ENCODE peak calls at places on chromosomes 12 and 14, in seven cellular contexts. X, H, E, G, K, T and R are unnamed samples.

GRCh38 chr14:69685716-69686115 is 74.3 kb downstream of the SUSD6 start:
- DNase-seq in X (peak; percentile 70), T (peak; percentile 69), K (peak; percentile 44), E (peak; percentile 65), G (no peak), H (peak; percentile 75), R (no peak)

GRCh38 chr14:32468955-32469354 is 139.9 kb downstream of the AKAP6 start:
- DNase-seq in G (no peak), H (no peak), K (peak; percentile 20), E (peak; percentile 31), T (no peak), X (no peak), R (no peak)

GRCh38 chr12:6234906-6235305 is 34.7 kb downstream of the CD9 start:
- DNase-seq in X (no peak), G (no peak), T (no peak), K (no peak), H (no peak), E (no peak), R (no peak)

GRCh38 chr12:16112151-16112550 is 165.3 kb downstream of the SLC15A5 start:
- DNase-seq in G (no peak), K (no peak), T (no peak), X (no peak), E (no peak), H (no peak), R (no peak)

GRCh38 chr14:54564799-54565235 is 2.1 kb upstream of the SAMD4A start:
- DNase-seq in H (no peak), G (no peak), E (peak; percentile 40), T (no peak), K (no peak), X (no peak), R (no peak)

GRCh38 chr14:100241279-100241678 is 2.3 kb downstream of the YY1 start:
- DNase-seq in E (no peak), X (no peak), H (no peak), K (no peak), T (no peak), G (no peak), R (no peak)

GRCh38 chr12:10361622-10362021 is 28.2 kb downstream of the KLRK1 start:
- DNase-seq in K (peak; percentile 62), G (no peak), T (no peak), E (no peak), H (no peak), X (no peak), R (no peak)

GRCh38 chr12:38469689-38470088 is 153.1 kb downstream of the ALG10B start:
- DNase-seq in T (no peak), E (no peak), K (no peak), H (no peak), X (no peak), G (no peak), R (no peak)

GRCh38 chr14:63614964-63615363 is 26.7 kb downstream of the WDR89 start:
- DNase-seq in X (no peak), T (no peak), G (no peak), K (no peak), E (no peak), H (no peak), R (no peak)

GRCh38 chr12:55974308-55974724 is 438 bp downstream of the RAB5B start:
- DNase-seq in E (peak; percentile 38), K (peak; percentile 79), H (no peak), G (peak; percentile 39), X (peak; percentile 74), T (peak; percentile 66), R (peak; percentile 59)

GRCh38 chr14:100100032-100100405 is 34.8 kb downstream of the EVL start:
- DNase-seq in H (no peak), E (no peak), T (no peak), X (no peak), G (no peak), K (no peak), R (no peak)

GRCh38 chr12:29656762-29657538 is 126.8 kb downstream of the TMTC1 start:
- DNase-seq in E (no peak), H (no peak), K (no peak), X (no peak), T (no peak), G (no peak), R (no peak)

GRCh38 chr12:68815928-68816800 is 8.2 kb downstream of the MDM2 start:
- DNase-seq in T (no peak), H (no peak), E (no peak), K (no peak), G (no peak), X (no peak), R (no peak)

GRCh38 chr14:92460916-92461579 is 52.5 kb upstream of the RIN3 start:
- DNase-seq in K (no peak), H (no peak), E (peak; percentile 47), X (peak; percentile 56), T (no peak), G (no peak), R (peak; percentile 85)

GRCh38 chr12:108789546-108789945 is 58.2 kb upstream of the CORO1C start:
- DNase-seq in E (no peak), X (no peak), T (no peak), G (no peak), H (no peak), K (no peak), R (no peak)

GRCh38 chr12:108787539-108787938 is 56.2 kb upstream of the CORO1C start:
- DNase-seq in G (no peak), K (no peak), E (no peak), H (no peak), T (no peak), X (no peak), R (no peak)

GRCh38 chr12:108786450-108786849 is 55.1 kb upstream of the CORO1C start:
- DNase-seq in K (no peak), E (no peak), X (no peak), T (no peak), H (no peak), G (no peak), R (no peak)

GRCh38 chr12:108788911-108789310 is 57.6 kb upstream of the CORO1C start:
- DNase-seq in E (no peak), T (no peak), H (no peak), K (no peak), G (no peak), X (no peak), R (no peak)

GRCh38 chr12:108788076-108788782 is 56.9 kb upstream of the CORO1C start:
- DNase-seq in K (no peak), G (no peak), T (peak; percentile 34), H (no peak), X (no peak), E (peak; percentile 62), R (no peak)
- H3K4me3 ChIP-seq in K (no peak overlapping the region), G (no peak overlapping the region), T (no peak overlapping the region), H (no peak overlapping the region), X (no peak overlapping the region), E (no peak overlapping the region), R (no peak overlapping the region)

GRCh38 chr14:20606902-20607242 is 15.7 kb upstream of the RNASE12 start:
- DNase-seq in X (no peak), G (no peak), E (no peak), H (no peak), T (no peak), K (no peak), R (no peak)

GRCh38 chr14:20607617-20608016 is 16.4 kb upstream of the RNASE12 start:
- DNase-seq in X (no peak), G (no peak), E (no peak), H (no peak), T (no peak), K (no peak), R (peak; percentile 67)

GRCh38 chr14:20604291-20604690 is 13.1 kb upstream of the RNASE12 start:
- DNase-seq in T (no peak), X (no peak), H (no peak), K (no peak), E (no peak), G (no peak), R (no peak)

GRCh38 chr14:20608383-20609095 is 17.4 kb upstream of the RNASE12 start:
- DNase-seq in G (no peak), E (no peak), T (no peak), K (no peak), H (no peak), X (no peak), R (peak; percentile 30)

GRCh38 chr14:20606190-20606901 is 15.2 kb upstream of the RNASE12 start:
- DNase-seq in X (no peak), G (peak; percentile 53), T (peak; percentile 54), E (no peak), H (no peak), K (peak; percentile 83), R (no peak)
- TF ChIP-seq CTCF in X (peak; percentile 32), G (peak; percentile 82), T (peak; percentile 45), E (no peak), H (no peak), K (peak; percentile 62), R (peak; percentile 44)

GRCh38 chr14:103109789-103110415 is 13.4 kb upstream of the TNFAIP2 start:
- DNase-seq in E (no peak), K (no peak), H (peak; percentile 53), X (no peak), G (no peak), T (peak; percentile 48), R (no peak)
- H3K4me3 ChIP-seq in E (no peak overlapping the region), K (no peak overlapping the region), H (no peak overlapping the region), X (no peak overlapping the region), G (no peak overlapping the region), T (no peak overlapping the region), R (no peak overlapping the region)

DNA sequence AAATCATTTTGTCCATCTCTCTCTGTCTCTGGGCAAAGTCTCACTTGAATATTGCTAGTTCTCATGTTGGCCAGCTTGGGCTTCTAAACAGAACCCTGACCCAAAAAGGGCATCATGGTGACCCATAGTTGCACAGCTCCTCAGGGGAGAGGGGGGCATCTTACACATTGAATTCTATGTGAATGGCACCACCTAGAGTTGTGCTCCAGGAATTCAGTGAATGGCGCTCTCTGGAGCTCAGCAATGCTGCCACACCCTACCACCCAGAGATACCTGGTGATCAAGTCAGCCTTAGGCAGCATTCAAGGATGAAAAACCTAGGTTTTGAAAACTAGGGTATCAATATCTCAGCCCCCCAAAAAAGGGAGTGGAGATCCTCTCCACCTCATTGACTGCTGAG is 50.6 kb downstream of the SMUG1 start:
- DNase-seq in T (no peak), X (no peak), H (no peak), E (no peak), G (no peak), K (no peak), R (peak; percentile 9)
- TF ChIP-seq CTCF in T (no peak), X (no peak), H (no peak), E (no peak), G (peak; percentile 44), K (no peak), R (no peak)

GRCh38 chr14:20435454-20436362 is at the start of gene KLHL33:
- DNase-seq in E (no peak), G (no peak), X (no peak), K (no peak), T (no peak), H (no peak), R (no peak)

GRCh38 chr14:20436363-20436755 is 393 bp upstream of the KLHL33 start:
- DNase-seq in G (no peak), X (no peak), H (no peak), T (no peak), K (no peak), E (peak; percentile 33), R (no peak)

GRCh38 chr14:20429801-20430669 is 5.9 kb downstream of the KLHL33 start:
- DNase-seq in T (peak; percentile 60), X (no peak), H (peak; percentile 14), E (no peak), G (no peak), K (no peak), R (no peak)

GRCh38 chr14:20438664-20439063 is 2.7 kb upstream of the KLHL33 start:
- DNase-seq in G (no peak), E (no peak), K (no peak), X (no peak), T (no peak), H (no peak), R (no peak)

GRCh38 chr14:20434701-20435453 is 1.1 kb downstream of the KLHL33 start:
- DNase-seq in E (peak; percentile 87), K (no peak), T (peak; percentile 18), X (no peak), G (no peak), H (peak; percentile 81), R (no peak)
- H3K4me3 ChIP-seq in E (peak overlapping the region; percentile 43), K (no peak overlapping the region), T (peak overlapping the region; percentile 13), X (peak overlapping the region; percentile 17), G (no peak overlapping the region), H (peak overlapping the region; percentile 30), R (no peak overlapping the region)